ENCODE peak calls at places on chromosomes 2 and 18, in seven cellular contexts. I, P, L, H, C, G and X are unnamed samples.

GRCh38 chr2:85216927-85217326 is 83.7 kb downstream of the TCF7L1 start:
- DNase-seq in I (no peak), P (no peak), L (no peak), H (peak), C (no peak), G (no peak), X (no peak)

GRCh38 chr2:121565389-121566250 is 34.9 kb downstream of the RNU4ATAC start:
- DNase-seq in I (no peak), P (no peak), L (no peak), H (no peak), C (peak), G (no peak), X (no peak)

GRCh38 chr2:10790228-10790973 is 22.2 kb downstream of the PDIA6 start:
- DNase-seq in I (no peak), P (no peak), L (no peak), H (no peak), C (no peak), G (no peak), X (no peak)

GRCh38 chr2:15940661-15941482 is 522 bp downstream of the MYCN start:
- DNase-seq in I (no peak), P (no peak), L (no peak), H (no peak), C (peak), G (no peak), X (peak)

GRCh38 chr2:213021971-213022899 is 129.2 kb downstream of the IKZF2 start:
- DNase-seq in I (no peak), P (no peak), L (no peak), H (peak), C (no peak), G (no peak), X (no peak)

GRCh38 chr2:42492691-42493467 is 903 bp downstream of the KCNG3 start:
- DNase-seq in I (no peak), P (no peak), L (no peak), H (no peak), C (peak), G (no peak), X (no peak)

GRCh38 chr2:192298664-192299063 is 103.9 kb upstream of the TMEFF2 start:
- DNase-seq in I (no peak), P (no peak), L (no peak), H (no peak), C (no peak), G (peak), X (no peak)

GRCh38 chr2:5172923-5173322 is 519.3 kb upstream of the SOX11 start:
- DNase-seq in I (no peak), P (no peak), L (no peak), H (no peak), C (no peak), G (no peak), X (no peak)

GRCh38 chr2:28956890-28957289 is 24.2 kb upstream of the TOGARAM2 start:
- DNase-seq in I (no peak), P (no peak), L (peak), H (no peak), C (no peak), G (no peak), X (no peak)

GRCh38 chr2:177392373-177393246 is at the start of gene AGPS:
- DNase-seq in I (peak), P (peak), L (peak), H (peak), C (peak), G (peak), X (no peak)

GRCh38 chr2:240353086-240353798 is 82.2 kb upstream of the GPC1 start:
- DNase-seq in I (no peak), P (no peak), L (no peak), H (no peak), C (peak), G (no peak), X (no peak)

GRCh38 chr18:51051105-51051712 is 21.2 kb downstream of the SMAD4 start:
- DNase-seq in I (peak), P (peak), L (peak), H (no peak), C (peak), G (no peak), X (peak)

GRCh38 chr2:9740382-9741040 is 102.8 kb upstream of the TAF1B start:
- DNase-seq in I (no peak), P (no peak), L (no peak), H (no peak), C (no peak), G (no peak), X (no peak)

GRCh38 chr2:115609978-115610377 is 1167.5 kb downstream of the DPP10 start:
- DNase-seq in I (no peak), P (no peak), L (no peak), H (no peak), C (no peak), G (no peak), X (peak)

GRCh38 chr2:240957656-240958365 is 40.6 kb upstream of the SNED1 start:
- DNase-seq in I (peak), P (no peak), L (no peak), H (no peak), C (peak), G (no peak), X (no peak)

GRCh38 chr2:52220393-52220792 is 1188.5 kb upstream of the NRXN1 start:
- DNase-seq in I (no peak), P (no peak), L (no peak), H (no peak), C (no peak), G (no peak), X (peak)

GRCh38 chr2:67993329-67993728 is 69.5 kb downstream of the C1D start:
- DNase-seq in I (no peak), P (peak), L (no peak), H (no peak), C (no peak), G (no peak), X (no peak)

GRCh38 chr2:126496493-126496892 is 159.5 kb upstream of the GYPC start:
- DNase-seq in I (no peak), P (no peak), L (no peak), H (peak), C (no peak), G (no peak), X (no peak)

GRCh38 chr18:59918320-59918755 is 18.5 kb downstream of the PMAIP1 start:
- DNase-seq in I (no peak), P (peak), L (peak), H (peak), C (peak), G (no peak), X (no peak)

GRCh38 chr2:157830696-157831570 is 45.2 kb downstream of the ACVR1 start:
- DNase-seq in I (peak), P (no peak), L (peak), H (no peak), C (no peak), G (no peak), X (no peak)

GRCh38 chr2:123732563-123732962 is 292.5 kb upstream of the CNTNAP5 start:
- DNase-seq in I (no peak), P (no peak), L (no peak), H (no peak), C (no peak), G (no peak), X (peak)

GRCh38 chr2:55965966-55966365 is 42.4 kb upstream of the EFEMP1 start:
- DNase-seq in I (no peak), P (no peak), L (no peak), H (no peak), C (no peak), G (no peak), X (no peak)

GRCh38 chr2:190996338-190996946 is 17.5 kb downstream of the STAT1 start:
- DNase-seq in I (peak), P (peak), L (no peak), H (no peak), C (peak), G (no peak), X (peak)

GRCh38 chr18:46759885-46760284 is 3.0 kb upstream of the ST8SIA5 start:
- DNase-seq in I (no peak), P (no peak), L (no peak), H (no peak), C (no peak), G (no peak), X (no peak)

GRCh38 chr2:239544141-239544800 is 143.5 kb upstream of the HDAC4 start:
- DNase-seq in I (no peak), P (no peak), L (no peak), H (no peak), C (no peak), G (no peak), X (no peak)

GRCh38 chr18:59971871-59972270 is 72.1 kb downstream of the PMAIP1 start:
- DNase-seq in I (no peak), P (no peak), L (no peak), H (no peak), C (no peak), G (no peak), X (no peak)

GRCh38 chr2:240812301-240812680 is 7.7 kb downstream of the KIF1A start:
- DNase-seq in I (no peak), P (no peak), L (no peak), H (no peak), C (no peak), G (no peak), X (no peak)

GRCh38 chr2:179543361-179543901 is 278.8 kb upstream of the SESTD1 start:
- DNase-seq in I (peak), P (no peak), L (no peak), H (no peak), C (no peak), G (no peak), X (peak)

GRCh38 chr2:212346865-212347264 is 191.7 kb downstream of the ERBB4 start:
- DNase-seq in I (no peak), P (no peak), L (no peak), H (no peak), C (no peak), G (no peak), X (no peak)

GRCh38 chr2:217091531-217091930 is 231.7 kb upstream of the TNP1 start:
- DNase-seq in I (no peak), P (no peak), L (no peak), H (no peak), C (no peak), G (no peak), X (no peak)

GRCh38 chr2:175154670-175155082 is 13.3 kb downstream of the ATF2 start:
- DNase-seq in I (no peak), P (no peak), L (peak), H (no peak), C (no peak), G (no peak), X (no peak)

DNA sequence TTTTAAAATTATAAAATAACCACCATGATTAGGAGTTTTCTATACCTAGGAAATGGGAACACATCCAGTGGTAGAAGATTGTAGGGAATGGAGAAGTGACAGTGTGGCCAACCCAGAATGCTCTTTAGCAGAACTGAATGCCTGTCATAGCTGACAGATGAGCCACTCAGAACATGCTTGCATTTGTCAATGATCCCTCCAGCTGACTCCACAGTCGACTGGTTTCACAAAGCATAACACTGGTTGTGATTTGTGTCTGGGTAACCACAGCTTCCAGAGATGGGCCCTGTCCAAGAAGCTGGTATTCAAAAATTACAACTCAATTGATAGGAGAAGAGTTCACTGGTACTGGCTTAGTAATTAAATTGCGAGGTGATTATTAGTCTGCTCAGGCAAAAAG is 9.0 kb upstream of the CTIF start:
- DNase-seq in I (no peak), P (no peak), L (no peak), H (no peak), C (no peak), G (no peak), X (no peak)
- TF ChIP-seq JUND in I (no peak), P (no peak), L (no peak), H (no peak), C (peak), G (no peak), X (no peak)

DNA sequence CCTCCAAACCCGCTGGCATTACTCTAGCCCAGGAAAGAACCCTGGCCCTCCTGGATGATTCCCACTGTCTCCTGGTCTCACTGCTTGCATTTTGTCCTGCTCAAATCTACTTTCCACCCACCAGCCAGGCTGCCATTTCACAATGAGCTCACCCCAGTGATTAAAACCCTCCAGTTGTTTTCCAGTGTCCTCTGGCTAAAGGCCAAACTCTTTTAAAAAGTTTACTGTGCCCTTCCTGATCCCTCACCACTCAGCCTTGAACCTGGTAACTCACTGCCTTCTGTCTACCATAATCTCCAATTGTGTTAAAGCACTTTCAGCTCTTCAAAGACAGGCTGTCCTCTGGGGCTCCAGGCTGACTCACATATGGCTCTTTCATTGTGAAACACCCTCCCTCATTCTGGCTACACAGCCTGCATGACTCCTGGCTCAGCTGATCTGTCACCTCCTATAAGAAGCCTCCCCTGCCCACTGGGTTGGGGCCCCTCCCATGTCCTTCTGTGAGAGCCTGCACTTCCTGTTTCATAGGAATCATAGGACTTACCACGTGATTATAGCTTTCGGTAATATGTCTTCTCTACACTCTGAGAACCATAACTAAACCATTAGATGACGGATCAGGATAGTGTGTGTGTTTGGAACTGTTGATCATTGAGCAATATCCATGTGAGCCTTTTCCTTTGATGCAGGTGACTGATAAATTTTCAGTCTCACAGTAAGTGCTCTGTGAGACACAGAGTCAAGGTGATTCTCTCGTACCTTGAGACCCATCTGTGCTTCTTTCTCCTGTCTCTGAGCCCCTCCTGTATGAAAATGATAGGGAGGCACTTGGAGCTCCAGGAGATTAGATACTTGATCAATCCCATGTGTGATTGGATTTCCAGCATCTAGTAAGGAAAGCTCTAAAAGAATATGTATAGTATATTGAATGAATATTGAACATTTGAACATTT is 590.8 kb upstream of the ID2 start:
- DNase-seq in I (peak), P (peak), L (peak), H (peak), C (no peak), G (no peak), X (no peak)
- TF ChIP-seq JUND in I (peak), P (no peak), L (no peak), H (no peak), C (peak), G (no peak), X (no peak)

DNA sequence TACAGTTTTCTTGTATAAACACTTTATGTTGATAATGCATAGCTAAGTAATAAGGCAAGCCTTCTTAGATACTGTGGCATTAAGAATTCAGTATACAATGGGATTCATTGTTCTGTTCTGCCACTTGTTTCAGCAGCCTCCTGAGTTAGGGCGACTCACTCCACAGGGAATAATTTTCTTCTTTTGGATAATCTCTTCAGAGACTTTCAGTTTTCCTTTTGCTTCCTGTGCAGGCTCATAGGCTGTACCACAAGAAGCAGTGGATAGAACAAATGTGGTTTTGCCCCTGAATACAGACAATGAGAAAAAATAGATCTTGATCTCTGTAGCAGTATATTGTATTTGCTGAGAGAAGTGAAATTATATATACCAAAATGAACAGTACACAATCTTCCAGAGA is 298.0 kb downstream of the ZNF407 start:
- DNase-seq in I (peak), P (no peak), L (peak), H (no peak), C (no peak), G (no peak), X (no peak)
- TF ChIP-seq JUND in I (no peak), P (no peak), L (no peak), H (no peak), C (no peak), G (no peak), X (no peak)

GRCh38 chr2:136281281-136282117 is 163.6 kb upstream of the CXCR4 start:
- DNase-seq in I (no peak), P (no peak), L (no peak), H (peak), C (peak), G (no peak), X (no peak)
- TF ChIP-seq JUND in I (no peak), P (no peak), L (no peak), H (no peak), C (no peak), G (no peak), X (no peak)

GRCh38 chr2:234706086-234706485 is 209.2 kb upstream of the ARL4C start:
- DNase-seq in I (no peak), P (no peak), L (no peak), H (no peak), C (no peak), G (no peak), X (no peak)
- TF ChIP-seq JUND in I (no peak), P (no peak), L (no peak), H (no peak), C (no peak), G (no peak), X (no peak)

GRCh38 chr18:8750954-8751415 is 45.6 kb downstream of the MTCL1 start:
- DNase-seq in I (no peak), P (no peak), L (no peak), H (no peak), C (peak), G (no peak), X (no peak)
- TF ChIP-seq JUND in I (no peak), P (peak), L (no peak), H (no peak), C (peak), G (no peak), X (no peak)

GRCh38 chr2:96763511-96764252 is 3.0 kb downstream of the CNNM4 start:
- DNase-seq in I (peak), P (peak), L (no peak), H (no peak), C (peak), G (no peak), X (peak)
- TF ChIP-seq JUND in I (no peak), P (no peak), L (no peak), H (no peak), C (no peak), G (no peak), X (no peak)

DNA sequence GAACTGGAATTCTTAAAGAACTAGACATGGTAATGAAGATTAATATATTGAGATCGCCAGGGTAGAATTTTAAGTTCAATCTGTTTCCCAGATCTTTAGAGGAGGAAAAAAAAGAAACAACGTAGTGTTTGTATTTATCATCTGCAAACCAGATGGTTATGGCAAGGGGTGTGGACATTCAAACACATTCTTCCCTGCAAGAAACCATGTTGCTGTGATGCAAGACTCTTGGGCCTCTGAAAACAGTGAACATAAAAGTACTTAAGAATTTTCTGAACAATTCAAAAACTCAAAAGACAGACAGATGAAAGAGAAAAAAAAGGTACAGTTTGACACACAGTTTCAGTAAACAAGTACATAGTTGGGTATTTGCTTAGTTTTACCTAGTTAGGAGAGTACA is 35.6 kb downstream of the COL5A2 start:
- DNase-seq in I (no peak), P (no peak), L (no peak), H (no peak), C (no peak), G (no peak), X (no peak)
- TF ChIP-seq JUND in I (no peak), P (no peak), L (no peak), H (no peak), C (no peak), G (no peak), X (no peak)